ENCODE peak calls at places on chromosomes 13 and 19, in seven cellular contexts. V, X, U, Q, I, S and A are unnamed samples. For H3K4me1, the result is how much of the 10 kb centered on the place peaks cover.

GRCh38 chr19:55340784-55341147 is 1.1 kb downstream of the KMT5C start:
- DNase-seq in V (no peak), X (no peak), U (peak), Q (no peak), I (no peak), S (no peak), A (no peak)

GRCh38 chr13:46168341-46168740 is 13.6 kb downstream of the LCP1 start:
- DNase-seq in V (peak), X (peak), U (no peak), Q (peak), I (no peak), S (peak), A (no peak)

GRCh38 chr19:23770672-23771250 is 12.1 kb upstream of the ZNF681 start:
- DNase-seq in V (no peak), X (no peak), U (no peak), Q (no peak), I (no peak), S (no peak), A (no peak)

GRCh38 chr19:48617146-48617937 is 1.6 kb downstream of the RPL18 start:
- DNase-seq in V (no peak), X (peak), U (peak), Q (no peak), I (no peak), S (no peak), A (no peak)

GRCh38 chr19:39448271-39448670 is 2.9 kb downstream of the SUPT5H start:
- DNase-seq in V (no peak), X (no peak), U (no peak), Q (peak), I (no peak), S (peak), A (no peak)

GRCh38 chr13:32530841-32531253 is 7.7 kb downstream of the N4BP2L2 start:
- DNase-seq in V (peak), X (peak), U (peak), Q (peak), I (no peak), S (no peak), A (no peak)

GRCh38 chr19:18086590-18087138 is at the start of gene IL12RB1:
- DNase-seq in V (no peak), X (no peak), U (no peak), Q (no peak), I (no peak), S (peak), A (no peak)

GRCh38 chr13:32829676-32830091 is 186.5 kb upstream of the KL start:
- DNase-seq in V (no peak), X (no peak), U (no peak), Q (peak), I (no peak), S (no peak), A (no peak)

GRCh38 chr19:31127132-31127967 is 221.9 kb downstream of the TSHZ3 start:
- DNase-seq in V (peak), X (peak), U (peak), Q (peak), I (no peak), S (no peak), A (no peak)

GRCh38 chr19:42487025-42487797 is 41.1 kb downstream of the CEACAM1 start:
- DNase-seq in V (no peak), X (no peak), U (no peak), Q (no peak), I (no peak), S (no peak), A (no peak)

GRCh38 chr13:25725104-25725503 is 326.7 kb downstream of the SHISA2 start:
- DNase-seq in V (no peak), X (no peak), U (no peak), Q (no peak), I (no peak), S (no peak), A (no peak)

GRCh38 chr19:52665047-52665446 is 26.9 kb upstream of the ZNF83 start:
- DNase-seq in V (no peak), X (no peak), U (no peak), Q (no peak), I (no peak), S (no peak), A (no peak)
- H3K4me3 ChIP-seq in V (no peak), X (no peak), U (no peak), Q (no peak), I (no peak), S (no peak), A (no peak)

GRCh38 chr13:107753286-107753685 is 462.1 kb downstream of the LIG4 start:
- DNase-seq in V (no peak), X (no peak), U (no peak), Q (no peak), I (no peak), S (no peak), A (no peak)
- H3K4me1 ChIP-seq in V (under half), X (under half), U (under half), Q (under half), I (under half), S (under half), A (under half)

GRCh38 chr13:41941174-41941573 is 19.7 kb downstream of the VWA8 start:
- DNase-seq in V (no peak), X (no peak), U (no peak), Q (no peak), I (no peak), S (no peak), A (no peak)

GRCh38 chr13:41944635-41945401 is 16.1 kb downstream of the VWA8 start:
- DNase-seq in V (no peak), X (no peak), U (no peak), Q (no peak), I (no peak), S (no peak), A (no peak)

GRCh38 chr13:41944229-41944628 is 16.7 kb downstream of the VWA8 start:
- DNase-seq in V (no peak), X (no peak), U (no peak), Q (no peak), I (no peak), S (no peak), A (no peak)

GRCh38 chr13:41939403-41939802 is 21.5 kb downstream of the VWA8 start:
- DNase-seq in V (no peak), X (no peak), U (no peak), Q (no peak), I (no peak), S (no peak), A (no peak)

DNA sequence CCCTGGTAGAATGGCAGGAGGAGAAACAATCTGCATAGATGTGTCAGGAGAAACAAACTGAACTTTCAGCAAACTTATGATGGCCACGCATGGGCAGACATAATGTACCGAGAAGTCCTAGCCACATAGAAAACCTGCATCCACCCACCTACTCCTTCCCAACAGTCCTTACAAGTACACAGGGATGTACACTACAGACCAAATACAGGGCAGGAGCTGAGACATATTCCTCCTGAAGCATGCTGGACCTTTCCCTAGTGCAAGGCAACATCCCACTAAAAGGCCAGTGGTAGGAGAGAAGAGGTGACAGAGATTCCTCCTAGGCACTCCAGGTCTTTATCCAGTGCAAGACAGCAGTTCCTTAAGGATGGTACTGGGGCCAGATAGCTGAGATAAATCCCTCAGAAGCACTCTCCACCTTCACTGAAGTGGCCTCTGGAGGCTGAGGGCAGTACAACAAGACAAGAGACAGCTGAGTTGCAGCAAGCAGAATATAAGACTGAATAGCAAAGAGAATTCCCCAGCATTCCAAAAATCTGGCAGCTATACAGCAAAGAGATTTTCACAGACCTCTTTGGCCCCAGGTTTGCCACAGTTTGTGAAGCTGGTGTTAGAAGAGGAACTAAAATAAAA is 18.3 kb downstream of the VWA8 start:
- DNase-seq in V (no peak), X (no peak), U (no peak), Q (peak), I (no peak), S (no peak), A (no peak)
- TF ChIP-seq CTCF in V (no peak), X (no peak), U (peak), Q (peak), I (no peak), S (no peak), A (no peak)

GRCh38 chr19:1088419-1089066 is 6.6 kb downstream of the POLR2E start:
- DNase-seq in V (no peak), X (no peak), U (no peak), Q (no peak), I (no peak), S (no peak), A (no peak)
- H3K4me3 ChIP-seq in V (no peak), X (no peak), U (no peak), Q (no peak), I (no peak), S (no peak), A (no peak)

DNA sequence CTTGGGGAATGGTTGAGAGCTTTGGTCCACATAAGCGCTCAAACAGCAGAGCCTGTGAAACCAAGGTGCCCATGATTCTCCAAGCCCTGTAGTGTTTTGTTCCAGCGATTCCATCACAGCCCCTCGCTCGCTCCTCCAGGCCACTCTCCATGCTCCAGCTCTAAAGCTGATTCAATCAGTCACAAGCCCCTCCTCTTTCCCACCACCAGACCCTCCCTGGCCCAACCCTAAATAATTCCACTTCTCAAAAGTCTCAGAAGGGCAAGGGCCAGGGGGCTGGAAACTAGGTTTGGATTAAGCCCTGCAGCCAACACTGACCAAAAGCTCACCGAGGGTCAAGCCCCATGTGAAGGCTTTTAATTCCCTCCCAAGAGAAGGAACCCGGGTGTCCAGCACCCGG is 1.5 kb downstream of the ZNF296 start:
- DNase-seq in V (no peak), X (no peak), U (no peak), Q (no peak), I (no peak), S (no peak), A (no peak)
- H3K4me1 ChIP-seq in V (under half), X (under half), U (under half), Q (under half), I (under half), S (under half), A (under half)

GRCh38 chr19:33397536-33398360 is 24.2 kb downstream of the CEBPG start:
- DNase-seq in V (no peak), X (no peak), U (no peak), Q (no peak), I (peak), S (peak), A (no peak)
- TF ChIP-seq CTCF in V (no peak), X (no peak), U (no peak), Q (no peak), I (no peak), S (no peak), A (no peak)

GRCh38 chr19:50725932-50726230 is 2.7 kb downstream of the CLEC11A start:
- DNase-seq in V (no peak), X (no peak), U (no peak), Q (no peak), I (no peak), S (no peak), A (no peak)
- H3K4me3 ChIP-seq in V (peak), X (peak), U (no peak), Q (peak), I (peak), S (peak), A (no peak)

GRCh38 chr13:98525452-98525851 is 51.5 kb downstream of the STK24 start:
- DNase-seq in V (no peak), X (no peak), U (no peak), Q (no peak), I (no peak), S (peak), A (no peak)

GRCh38 chr13:98524391-98524790 is 52.5 kb downstream of the STK24 start:
- DNase-seq in V (no peak), X (no peak), U (no peak), Q (no peak), I (no peak), S (no peak), A (no peak)

GRCh38 chr13:98523455-98524102 is 53.3 kb downstream of the STK24 start:
- DNase-seq in V (no peak), X (no peak), U (no peak), Q (no peak), I (no peak), S (no peak), A (no peak)

GRCh38 chr13:98525852-98526512 is 50.9 kb downstream of the STK24 start:
- DNase-seq in V (no peak), X (no peak), U (no peak), Q (no peak), I (no peak), S (peak), A (no peak)

GRCh38 chr13:98524793-98525192 is 52.1 kb downstream of the STK24 start:
- DNase-seq in V (no peak), X (no peak), U (no peak), Q (no peak), I (no peak), S (no peak), A (no peak)
- H3K4me1 ChIP-seq in V (under half), X (under half), U (under half), Q (under half), I (under half), S (under half), A (under half)

DNA sequence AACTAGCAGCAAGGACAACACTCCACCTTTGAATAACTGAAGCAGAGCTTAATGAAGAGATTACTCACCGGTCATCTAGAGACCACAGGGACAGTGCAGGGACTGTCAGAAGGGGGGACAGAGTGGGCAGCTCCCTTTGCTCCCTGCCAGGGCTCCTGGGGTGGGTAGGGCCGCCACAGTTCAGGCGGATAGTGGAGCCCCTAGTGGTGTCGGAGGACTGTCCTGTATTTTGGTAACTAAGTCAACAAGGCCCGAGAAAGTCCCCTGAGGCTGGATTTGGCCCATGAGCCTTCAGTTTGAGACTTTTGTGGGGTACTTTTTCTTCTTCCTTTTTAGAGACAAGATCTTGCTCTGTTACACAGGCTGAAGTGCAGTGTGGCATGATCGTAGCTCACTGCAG is 44.6 kb downstream of the GJA3 start:
- DNase-seq in V (no peak), X (no peak), U (no peak), Q (no peak), I (no peak), S (peak), A (no peak)
- TF ChIP-seq CTCF in V (no peak), X (no peak), U (no peak), Q (no peak), I (no peak), S (no peak), A (no peak)